ENCODE peak calls at places on chromosomes 13 and 19, in six cellular contexts. B is psoas muscle, I is foreskin keratinocyte, Q is esophagus squamous epithelium, Y is AG10803, N is body of pancreas. R is an unnamed sample.

GRCh38 chr13:81929988-81930387 is 1589.1 kb upstream of the SPRY2 start:
- DNase-seq in B (no peak), I (peak), Q (no peak), Y (no peak), N (no peak), R (no peak)

GRCh38 chr13:29397265-29397664 is 198.2 kb downstream of the SLC7A1 start:
- DNase-seq in B (no peak), I (no peak), Q (no peak), Y (no peak), N (no peak), R (no peak)

GRCh38 chr19:40589723-40590429 is 11.3 kb upstream of the LTBP4 start:
- DNase-seq in B (no peak), I (no peak), Q (no peak), Y (no peak), N (no peak), R (no peak)

GRCh38 chr13:53743906-53744305 is 715.3 kb downstream of the OLFM4 start:
- DNase-seq in B (no peak), I (no peak), Q (no peak), Y (no peak), N (no peak), R (no peak)

GRCh38 chr19:12884926-12885748 is 1.9 kb downstream of the KLF1 start:
- DNase-seq in B (peak), I (peak), Q (peak), Y (peak), N (peak), R (peak)

GRCh38 chr13:21176982-21177284 is 475 bp downstream of the MRPL57 start:
- DNase-seq in B (no peak), I (no peak), Q (no peak), Y (no peak), N (no peak), R (no peak)

GRCh38 chr19:14333101-14333871 is 48.0 kb upstream of the ADGRE5 start:
- DNase-seq in B (no peak), I (peak), Q (no peak), Y (no peak), N (no peak), R (peak)

GRCh38 chr19:16373539-16373938 is 48.9 kb downstream of the KLF2 start:
- DNase-seq in B (peak), I (no peak), Q (no peak), Y (no peak), N (peak), R (peak)

GRCh38 chr19:12994701-12995595 is at the start of gene NFIX:
- DNase-seq in B (peak), I (no peak), Q (no peak), Y (peak), N (peak), R (peak)

GRCh38 chr19:996051-996838 is 4.0 kb upstream of the GRIN3B start:
- DNase-seq in B (no peak), I (peak), Q (no peak), Y (peak), N (peak), R (no peak)

GRCh38 chr19:12821761-12822160 is 12.6 kb downstream of the RTBDN start:
- DNase-seq in B (no peak), I (no peak), Q (no peak), Y (no peak), N (no peak), R (no peak)

GRCh38 chr13:23609414-23610186 is 39.4 kb downstream of the TNFRSF19 start:
- DNase-seq in B (no peak), I (peak), Q (no peak), Y (peak), N (no peak), R (no peak)

GRCh38 chr13:114334305-114335053 is 20.2 kb downstream of the CHAMP1 start:
- DNase-seq in B (no peak), I (no peak), Q (no peak), Y (no peak), N (no peak), R (no peak)

GRCh38 chr19:1161716-1162115 is 12.4 kb downstream of the SBNO2 start:
- DNase-seq in B (peak), I (peak), Q (no peak), Y (no peak), N (no peak), R (no peak)

GRCh38 chr13:113596321-113597200 is 12.0 kb downstream of the TFDP1 start:
- DNase-seq in B (no peak), I (no peak), Q (no peak), Y (no peak), N (no peak), R (peak)

GRCh38 chr13:96686286-96686685 is 308.0 kb downstream of the OXGR1 start:
- DNase-seq in B (no peak), I (no peak), Q (no peak), Y (no peak), N (no peak), R (no peak)

GRCh38 chr13:45511310-45512147 is 46.8 kb downstream of the COG3 start:
- DNase-seq in B (no peak), I (peak), Q (no peak), Y (peak), N (peak), R (no peak)

GRCh38 chr13:95226932-95227718 is 74.1 kb downstream of the ABCC4 start:
- DNase-seq in B (no peak), I (no peak), Q (no peak), Y (no peak), N (no peak), R (no peak)

GRCh38 chr13:110949116-110949515 is 34.2 kb upstream of the ANKRD10 start:
- DNase-seq in B (no peak), I (no peak), Q (no peak), Y (no peak), N (no peak), R (no peak)

GRCh38 chr13:95455782-95456181 is 96.7 kb upstream of the CLDN10 start:
- DNase-seq in B (no peak), I (no peak), Q (no peak), Y (no peak), N (no peak), R (no peak)

GRCh38 chr19:32673573-32673972 is 1.4 kb downstream of the ANKRD27 start:
- DNase-seq in B (no peak), I (no peak), Q (no peak), Y (no peak), N (no peak), R (no peak)

GRCh38 chr19:49888478-49888901 is 8.2 kb downstream of the IL4I1 start:
- DNase-seq in B (no peak), I (no peak), Q (no peak), Y (no peak), N (no peak), R (no peak)

GRCh38 chr19:43464089-43464775 is 1.2 kb downstream of the LYPD3 start:
- DNase-seq in B (peak), I (no peak), Q (peak), Y (no peak), N (peak), R (peak)

GRCh38 chr19:11425719-11426457 is 6.8 kb upstream of the RGL3 start:
- DNase-seq in B (no peak), I (no peak), Q (no peak), Y (no peak), N (no peak), R (no peak)

GRCh38 chr13:112446867-112447266 is 70.7 kb downstream of the SPACA7 start:
- DNase-seq in B (no peak), I (no peak), Q (no peak), Y (no peak), N (no peak), R (no peak)

GRCh38 chr19:54653181-54653809 is 9.5 kb upstream of the LILRB4 start:
- DNase-seq in B (no peak), I (peak), Q (no peak), Y (peak), N (no peak), R (no peak)

GRCh38 chr19:17751103-17751911 is at the start of gene FCHO1:
- DNase-seq in B (no peak), I (no peak), Q (peak), Y (no peak), N (peak), R (peak)

GRCh38 chr13:102400619-102401125 is 1.2 kb downstream of the FGF14 start:
- DNase-seq in B (peak), I (peak), Q (no peak), Y (no peak), N (peak), R (peak)

GRCh38 chr19:15337202-15337601 is 4.9 kb upstream of the BRD4 start:
- DNase-seq in B (no peak), I (no peak), Q (no peak), Y (peak), N (no peak), R (no peak)

GRCh38 chr13:28449826-28450773 is 44.8 kb downstream of the FLT1 start:
- DNase-seq in B (no peak), I (no peak), Q (no peak), Y (peak), N (no peak), R (no peak)

GRCh38 chr13:61954092-61954491 is 538.4 kb upstream of the PCDH20 start:
- DNase-seq in B (no peak), I (peak), Q (no peak), Y (no peak), N (no peak), R (no peak)

GRCh38 chr13:44759723-44760360 is 183.7 kb upstream of the TSC22D1 start:
- DNase-seq in B (peak), I (peak), Q (no peak), Y (no peak), N (peak), R (peak)

GRCh38 chr13:107835339-107836018 is 379.9 kb downstream of the LIG4 start:
- DNase-seq in B (no peak), I (no peak), Q (no peak), Y (peak), N (no peak), R (no peak)

GRCh38 chr19:10116085-10116865 is 3.4 kb downstream of the EIF3G start:
- DNase-seq in B (peak), I (no peak), Q (no peak), Y (no peak), N (no peak), R (no peak)

GRCh38 chr13:86464193-86464592 is 665.0 kb upstream of the SLITRK6 start:
- DNase-seq in B (no peak), I (no peak), Q (no peak), Y (no peak), N (no peak), R (no peak)
- TF ChIP-seq CTCF in B (no peak), I (peak), Q (no peak), Y (no peak), N (no peak), R (peak)

GRCh38 chr13:100694722-100695644 is 20.4 kb upstream of the TMTC4 start:
- DNase-seq in B (no peak), I (peak), Q (no peak), Y (peak), N (peak), R (no peak)
- TF ChIP-seq CTCF in B (peak), I (peak), Q (no peak), Y (peak), N (peak), R (peak)

GRCh38 chr19:48619692-48620565 is 623 bp downstream of the SPHK2 start:
- DNase-seq in B (no peak), I (no peak), Q (no peak), Y (peak), N (no peak), R (no peak)
- TF ChIP-seq CTCF in B (no peak), I (no peak), Q (no peak), Y (no peak), N (no peak), R (no peak)

GRCh38 chr19:5504115-5504514 is 48.9 kb downstream of the ZNRF4 start:
- DNase-seq in B (no peak), I (no peak), Q (no peak), Y (no peak), N (no peak), R (no peak)
- TF ChIP-seq CTCF in B (no peak), I (peak), Q (no peak), Y (no peak), N (no peak), R (no peak)

DNA sequence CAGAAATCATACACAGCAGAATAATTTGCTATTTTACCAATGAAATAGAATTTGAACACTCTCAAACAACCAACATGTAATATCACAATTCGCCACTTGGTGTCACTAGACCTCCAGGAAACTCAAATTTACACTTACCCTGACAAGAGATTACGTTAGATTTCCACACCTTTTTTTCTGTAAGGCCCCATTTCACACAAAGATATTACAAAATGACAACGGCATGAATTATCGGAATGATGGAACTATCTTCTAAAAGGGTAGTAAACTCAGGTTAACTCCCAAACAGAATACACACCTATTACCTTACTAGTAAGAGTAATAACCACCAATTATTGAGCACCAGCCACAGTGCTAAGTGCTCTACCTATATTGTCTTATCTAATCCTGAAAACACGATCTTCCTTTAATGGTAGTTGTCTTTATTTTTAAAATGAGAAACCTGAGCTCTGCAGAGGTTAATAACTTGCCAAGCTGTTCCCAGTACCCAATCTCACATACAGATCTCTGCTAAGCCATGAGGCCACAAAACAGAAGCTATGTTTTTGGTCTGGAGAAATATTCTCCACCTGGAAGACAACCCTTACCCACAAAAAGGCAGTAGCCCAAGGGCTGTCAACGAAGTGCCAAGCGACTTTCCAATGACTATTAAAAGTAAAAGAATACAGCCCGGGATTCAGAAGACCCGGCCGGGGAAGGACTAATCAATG is 152.4 kb downstream of the DCLK1 start:
- DNase-seq in B (no peak), I (peak), Q (no peak), Y (peak), N (peak), R (no peak)
- TF ChIP-seq CTCF in B (peak), I (peak), Q (peak), Y (peak), N (peak), R (peak)

GRCh38 chr13:32535140-32535539 is 3.5 kb downstream of the N4BP2L2 start:
- DNase-seq in B (no peak), I (no peak), Q (no peak), Y (no peak), N (no peak), R (no peak)

GRCh38 chr13:32535748-32536147 is 2.8 kb downstream of the N4BP2L2 start:
- DNase-seq in B (no peak), I (no peak), Q (no peak), Y (no peak), N (no peak), R (no peak)

GRCh38 chr13:32538234-32538620 is 368 bp downstream of the N4BP2L2 start:
- DNase-seq in B (peak), I (no peak), Q (no peak), Y (peak), N (no peak), R (peak)

GRCh38 chr13:32537580-32538233 is 888 bp downstream of the N4BP2L2 start:
- DNase-seq in B (peak), I (no peak), Q (no peak), Y (peak), N (peak), R (peak)

GRCh38 chr13:32538621-32539246 is at the start of gene N4BP2L2:
- DNase-seq in B (peak), I (peak), Q (peak), Y (peak), N (peak), R (peak)
- TF ChIP-seq CTCF in B (no peak), I (peak), Q (no peak), Y (peak), N (peak), R (peak)

GRCh38 chr13:22235950-22236290 is 565.0 kb downstream of the FGF9 start:
- DNase-seq in B (no peak), I (no peak), Q (no peak), Y (no peak), N (no peak), R (no peak)
- TF ChIP-seq CTCF in B (no peak), I (no peak), Q (no peak), Y (no peak), N (no peak), R (no peak)

R was measured in left ventricle myocardium inferior.